ENCODE peak calls at places on chromosomes 5 and 9, in eight cellular contexts. One of them, this sample, is unnamed.

GRCh38 chr9:111798786-111799185 is 4.0 kb upstream of the SHOC1 start:
- DNase-seq in HCT116: no peak
- DNase-seq in iPS DF 6.9: no peak
- DNase-seq in tibial artery: no peak
- DNase-seq in cardiac muscle cell: peak; percentile 25
- DNase-seq in suprapubic skin: no peak
- DNase-seq in trophoblast cell: no peak
- DNase-seq in upper lobe of left lung: no peak
- DNase-seq in this sample: no peak

GRCh38 chr5:104512063-104512798 is 949.6 kb upstream of the NUDT12 start:
- DNase-seq in HCT116: no peak
- DNase-seq in iPS DF 6.9: no peak
- DNase-seq in tibial artery: no peak
- DNase-seq in cardiac muscle cell: peak; percentile 9
- DNase-seq in suprapubic skin: no peak
- DNase-seq in trophoblast cell: no peak
- DNase-seq in upper lobe of left lung: no peak
- DNase-seq in this sample: no peak

GRCh38 chr9:123102380-123103113 is 69.1 kb downstream of the GPR21 start:
- DNase-seq in HCT116: no peak
- DNase-seq in iPS DF 6.9: no peak
- DNase-seq in tibial artery: no peak
- DNase-seq in cardiac muscle cell: no peak
- DNase-seq in suprapubic skin: no peak
- DNase-seq in trophoblast cell: no peak
- DNase-seq in upper lobe of left lung: no peak
- DNase-seq in this sample: no peak

GRCh38 chr5:119708076-119708790 is 78.9 kb downstream of the FAM170A start:
- DNase-seq in HCT116: no peak
- DNase-seq in iPS DF 6.9: no peak
- DNase-seq in tibial artery: no peak
- DNase-seq in cardiac muscle cell: no peak
- DNase-seq in suprapubic skin: no peak
- DNase-seq in trophoblast cell: no peak
- DNase-seq in upper lobe of left lung: no peak
- DNase-seq in this sample: no peak

GRCh38 chr5:16550316-16550952 is 66.4 kb downstream of the RETREG1 start:
- DNase-seq in HCT116: peak; percentile 56
- DNase-seq in iPS DF 6.9: peak; percentile 48
- DNase-seq in tibial artery: no peak
- DNase-seq in cardiac muscle cell: peak; percentile 56
- DNase-seq in suprapubic skin: no peak
- DNase-seq in trophoblast cell: peak; percentile 58
- DNase-seq in upper lobe of left lung: peak; percentile 42
- DNase-seq in this sample: peak; percentile 40

GRCh38 chr5:35990524-35990923 is 666 bp downstream of the UGT3A1 start:
- DNase-seq in HCT116: no peak
- DNase-seq in iPS DF 6.9: peak; percentile 0
- DNase-seq in tibial artery: no peak
- DNase-seq in cardiac muscle cell: no peak
- DNase-seq in suprapubic skin: no peak
- DNase-seq in trophoblast cell: no peak
- DNase-seq in upper lobe of left lung: no peak
- DNase-seq in this sample: no peak

GRCh38 chr5:155699385-155699784 is 627.6 kb upstream of the SGCD start:
- DNase-seq in HCT116: no peak
- DNase-seq in iPS DF 6.9: peak; percentile 2
- DNase-seq in tibial artery: no peak
- DNase-seq in cardiac muscle cell: no peak
- DNase-seq in suprapubic skin: no peak
- DNase-seq in trophoblast cell: no peak
- DNase-seq in upper lobe of left lung: no peak
- DNase-seq in this sample: peak; percentile 15

GRCh38 chr9:134442087-134442470 is 115.8 kb downstream of the RXRA start:
- DNase-seq in HCT116: no peak
- DNase-seq in iPS DF 6.9: no peak
- DNase-seq in tibial artery: no peak
- DNase-seq in cardiac muscle cell: peak; percentile 45
- DNase-seq in suprapubic skin: no peak
- DNase-seq in trophoblast cell: no peak
- DNase-seq in upper lobe of left lung: no peak
- DNase-seq in this sample: no peak

GRCh38 chr5:1175801-1176472 is 25.5 kb upstream of the SLC6A19 start:
- DNase-seq in HCT116: no peak
- DNase-seq in iPS DF 6.9: no peak
- DNase-seq in tibial artery: no peak
- DNase-seq in cardiac muscle cell: no peak
- DNase-seq in suprapubic skin: no peak
- DNase-seq in trophoblast cell: no peak
- DNase-seq in upper lobe of left lung: no peak
- DNase-seq in this sample: peak; percentile 12

GRCh38 chr9:135221951-135222631 is 134.6 kb downstream of the OLFM1 start:
- DNase-seq in HCT116: no peak
- DNase-seq in iPS DF 6.9: no peak
- DNase-seq in tibial artery: no peak
- DNase-seq in cardiac muscle cell: no peak
- DNase-seq in suprapubic skin: no peak
- DNase-seq in trophoblast cell: no peak
- DNase-seq in upper lobe of left lung: no peak
- DNase-seq in this sample: no peak

GRCh38 chr9:99393993-99394392 is 171.9 kb downstream of the SEC61B start:
- DNase-seq in HCT116: no peak
- DNase-seq in iPS DF 6.9: no peak
- DNase-seq in tibial artery: no peak
- DNase-seq in cardiac muscle cell: no peak
- DNase-seq in suprapubic skin: no peak
- DNase-seq in trophoblast cell: no peak
- DNase-seq in upper lobe of left lung: no peak
- DNase-seq in this sample: no peak

GRCh38 chr5:105952875-105953274 is 1717.9 kb downstream of the EFNA5 start:
- DNase-seq in HCT116: no peak
- DNase-seq in iPS DF 6.9: no peak
- DNase-seq in tibial artery: no peak
- DNase-seq in cardiac muscle cell: peak; percentile 49
- DNase-seq in suprapubic skin: no peak
- DNase-seq in trophoblast cell: no peak
- DNase-seq in upper lobe of left lung: no peak
- DNase-seq in this sample: no peak

GRCh38 chr9:3292311-3292710 is 233.5 kb downstream of the RFX3 start:
- DNase-seq in HCT116: no peak
- DNase-seq in iPS DF 6.9: no peak
- DNase-seq in tibial artery: no peak
- DNase-seq in cardiac muscle cell: no peak
- DNase-seq in suprapubic skin: no peak
- DNase-seq in trophoblast cell: no peak
- DNase-seq in upper lobe of left lung: no peak
- DNase-seq in this sample: no peak

GRCh38 chr9:82057805-82058204 is 69.2 kb downstream of the SPATA31D1 start:
- DNase-seq in HCT116: no peak
- DNase-seq in iPS DF 6.9: no peak
- DNase-seq in tibial artery: no peak
- DNase-seq in cardiac muscle cell: no peak
- DNase-seq in suprapubic skin: no peak
- DNase-seq in trophoblast cell: no peak
- DNase-seq in upper lobe of left lung: no peak
- DNase-seq in this sample: no peak

GRCh38 chr5:68562308-68562707 is 346.8 kb downstream of the PIK3R1 start:
- DNase-seq in HCT116: no peak
- DNase-seq in iPS DF 6.9: no peak
- DNase-seq in tibial artery: no peak
- DNase-seq in cardiac muscle cell: peak; percentile 98
- DNase-seq in suprapubic skin: no peak
- DNase-seq in trophoblast cell: no peak
- DNase-seq in upper lobe of left lung: peak; percentile 28
- DNase-seq in this sample: peak; percentile 48

GRCh38 chr5:133635051-133635450 is 22.7 kb upstream of the FSTL4 start:
- DNase-seq in HCT116: no peak
- DNase-seq in iPS DF 6.9: peak; percentile 2
- DNase-seq in tibial artery: no peak
- DNase-seq in cardiac muscle cell: peak; percentile 10
- DNase-seq in suprapubic skin: no peak
- DNase-seq in trophoblast cell: no peak
- DNase-seq in upper lobe of left lung: no peak
- DNase-seq in this sample: no peak

GRCh38 chr5:58265531-58265930 is 194.4 kb downstream of the PLK2 start:
- DNase-seq in HCT116: no peak
- DNase-seq in iPS DF 6.9: no peak
- DNase-seq in tibial artery: no peak
- DNase-seq in cardiac muscle cell: no peak
- DNase-seq in suprapubic skin: no peak
- DNase-seq in trophoblast cell: no peak
- DNase-seq in upper lobe of left lung: no peak
- DNase-seq in this sample: no peak

DNA sequence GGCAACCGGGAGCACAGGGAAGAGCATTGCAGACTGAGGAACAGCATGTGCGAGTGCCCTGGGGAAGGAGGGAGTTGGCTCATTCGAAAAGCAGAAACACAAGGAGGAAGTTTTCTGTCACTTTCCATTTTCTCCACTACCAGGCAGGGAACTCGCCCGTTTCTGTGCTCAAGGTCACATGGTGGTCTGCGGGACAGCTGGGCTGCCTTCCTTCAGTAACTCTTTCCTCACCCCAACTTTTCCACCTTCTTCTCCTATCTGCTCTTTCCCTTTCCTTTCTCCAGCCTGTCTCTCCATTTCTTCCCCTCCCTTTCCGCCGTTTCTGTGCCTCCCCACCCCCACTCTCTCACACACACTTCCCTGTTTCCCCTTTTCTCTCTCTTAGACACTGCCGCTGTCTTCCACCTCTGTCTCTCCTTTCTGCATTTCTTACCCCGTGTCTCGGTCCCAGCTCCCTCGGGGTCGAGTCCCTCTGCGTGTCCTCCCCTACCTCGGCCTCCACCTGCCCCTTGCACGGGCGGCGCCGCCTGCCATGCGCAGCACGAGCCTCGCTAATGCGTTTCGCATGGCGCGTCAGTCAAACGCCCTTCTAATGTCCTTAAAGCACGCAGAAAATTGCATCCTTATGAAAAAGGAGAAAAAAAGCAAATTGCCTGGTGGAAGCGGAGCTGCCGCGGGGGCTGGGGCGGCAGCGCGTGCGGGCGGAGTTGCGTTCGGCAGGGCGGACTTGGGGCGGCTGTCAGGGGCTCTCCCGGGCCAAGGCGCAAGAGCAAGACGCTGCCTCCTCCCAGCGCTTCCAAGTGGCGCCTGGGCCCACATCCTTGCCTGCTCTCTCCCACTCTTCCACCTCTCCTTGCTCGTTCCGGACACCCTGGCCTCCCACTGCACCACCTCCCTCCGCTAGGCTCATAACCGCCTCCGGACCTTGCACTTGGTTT is 9.5 kb downstream of the BARX1 start:
- DNase-seq in HCT116: no peak
- DNase-seq in iPS DF 6.9: no peak
- DNase-seq in tibial artery: no peak
- DNase-seq in cardiac muscle cell: no peak
- DNase-seq in suprapubic skin: no peak
- DNase-seq in trophoblast cell: no peak
- DNase-seq in upper lobe of left lung: no peak
- DNase-seq in this sample: no peak
- H3K27me3 ChIP-seq in HCT116: peaks cover 8% of the 10 kb centered on the region
- H3K27me3 ChIP-seq in iPS DF 6.9: peaks cover 82% of the 10 kb centered on the region
- H3K27me3 ChIP-seq in tibial artery: peaks cover 89% of the 10 kb centered on the region
- H3K27me3 ChIP-seq in cardiac muscle cell: peaks cover 100% of the 10 kb centered on the region
- H3K27me3 ChIP-seq in suprapubic skin: peaks cover 100% of the 10 kb centered on the region
- H3K27me3 ChIP-seq in trophoblast cell: peaks cover 83% of the 10 kb centered on the region
- H3K27me3 ChIP-seq in upper lobe of left lung: peaks cover 2% of the 10 kb centered on the region
- H3K27me3 ChIP-seq in this sample: no peaks in the 10 kb centered on the region

GRCh38 chr9:136538599-136539426 is 7.0 kb downstream of the NOTCH1 start:
- DNase-seq in HCT116: no peak
- DNase-seq in iPS DF 6.9: no peak
- DNase-seq in tibial artery: peak; percentile 48
- DNase-seq in cardiac muscle cell: peak; percentile 21
- DNase-seq in suprapubic skin: no peak
- DNase-seq in trophoblast cell: no peak
- DNase-seq in upper lobe of left lung: peak; percentile 68
- DNase-seq in this sample: no peak
- H3K4me3 ChIP-seq in HCT116: no peak overlapping the region
- H3K4me3 ChIP-seq in iPS DF 6.9: no peak overlapping the region
- H3K4me3 ChIP-seq in tibial artery: no peak overlapping the region
- H3K4me3 ChIP-seq in cardiac muscle cell: no peak overlapping the region
- H3K4me3 ChIP-seq in suprapubic skin: peak overlapping the region; percentile 1
- H3K4me3 ChIP-seq in trophoblast cell: no peak overlapping the region
- H3K4me3 ChIP-seq in upper lobe of left lung: peak overlapping the region; percentile 28
- H3K4me3 ChIP-seq in this sample: no peak overlapping the region

GRCh38 chr5:121668635-121669034 is 183.0 kb upstream of the FTMT start:
- DNase-seq in HCT116: peak; percentile 7
- DNase-seq in iPS DF 6.9: no peak
- DNase-seq in tibial artery: no peak
- DNase-seq in cardiac muscle cell: peak; percentile 1
- DNase-seq in suprapubic skin: no peak
- DNase-seq in trophoblast cell: no peak
- DNase-seq in upper lobe of left lung: no peak
- DNase-seq in this sample: no peak

GRCh38 chr5:121671624-121672023 is 180.1 kb upstream of the FTMT start:
- DNase-seq in HCT116: no peak
- DNase-seq in iPS DF 6.9: no peak
- DNase-seq in tibial artery: no peak
- DNase-seq in cardiac muscle cell: no peak
- DNase-seq in suprapubic skin: no peak
- DNase-seq in trophoblast cell: no peak
- DNase-seq in upper lobe of left lung: no peak
- DNase-seq in this sample: no peak

DNA sequence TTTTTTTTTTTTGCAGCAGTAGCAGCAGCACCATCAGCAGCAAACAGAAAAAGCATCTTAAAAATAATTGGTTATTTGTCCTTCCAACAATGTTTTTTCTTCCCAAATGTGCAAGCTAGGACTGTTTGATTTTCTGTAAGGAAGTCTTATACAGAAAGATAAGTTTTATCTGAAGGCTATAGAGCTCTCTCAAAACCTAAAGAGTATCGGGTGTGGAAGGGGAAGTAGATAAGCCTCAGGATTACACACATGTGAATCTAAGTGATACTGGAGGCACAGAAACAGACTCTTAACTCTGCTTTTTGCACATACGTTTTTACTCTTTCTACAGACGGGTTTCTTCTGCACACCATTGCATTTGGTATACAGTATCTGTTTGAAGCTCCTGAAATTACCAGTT is 184.4 kb upstream of the FTMT start:
- DNase-seq in HCT116: no peak
- DNase-seq in iPS DF 6.9: no peak
- DNase-seq in tibial artery: no peak
- DNase-seq in cardiac muscle cell: no peak
- DNase-seq in suprapubic skin: no peak
- DNase-seq in trophoblast cell: no peak
- DNase-seq in upper lobe of left lung: no peak
- DNase-seq in this sample: no peak
- H3K36me3 ChIP-seq in HCT116: no peaks in the 10 kb centered on the region
- H3K36me3 ChIP-seq in iPS DF 6.9: no peaks in the 10 kb centered on the region
- H3K36me3 ChIP-seq in tibial artery: no peaks in the 10 kb centered on the region
- H3K36me3 ChIP-seq in cardiac muscle cell: no peaks in the 10 kb centered on the region
- H3K36me3 ChIP-seq in suprapubic skin: no peaks in the 10 kb centered on the region
- H3K36me3 ChIP-seq in trophoblast cell: no peaks in the 10 kb centered on the region
- H3K36me3 ChIP-seq in upper lobe of left lung: no peaks in the 10 kb centered on the region
- H3K36me3 ChIP-seq in this sample: no peaks in the 10 kb centered on the region

DNA sequence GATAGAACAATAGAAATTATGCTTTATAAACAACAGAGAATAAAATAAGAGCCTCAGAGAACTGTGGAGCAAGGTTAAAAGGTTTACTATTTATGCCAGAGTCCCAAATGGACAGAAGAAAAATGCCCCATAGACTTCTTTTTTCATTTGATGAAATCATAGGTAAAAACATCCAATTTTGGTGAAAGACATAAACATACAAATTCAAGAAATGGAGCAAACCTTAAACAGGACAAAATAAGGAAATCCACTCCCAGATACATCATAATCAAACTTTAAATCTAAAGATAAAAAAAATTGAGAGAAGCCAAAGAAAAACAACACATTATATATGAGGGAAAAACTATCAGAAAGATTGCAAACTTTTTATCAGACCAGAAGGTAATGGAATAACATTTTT is 182.8 kb downstream of the GADD45G start:
- DNase-seq in HCT116: no peak
- DNase-seq in iPS DF 6.9: no peak
- DNase-seq in tibial artery: no peak
- DNase-seq in cardiac muscle cell: no peak
- DNase-seq in suprapubic skin: no peak
- DNase-seq in trophoblast cell: no peak
- DNase-seq in upper lobe of left lung: no peak
- DNase-seq in this sample: no peak
- H3K27me3 ChIP-seq in HCT116: peaks cover 22% of the 10 kb centered on the region
- H3K27me3 ChIP-seq in iPS DF 6.9: no peaks in the 10 kb centered on the region
- H3K27me3 ChIP-seq in tibial artery: no peaks in the 10 kb centered on the region
- H3K27me3 ChIP-seq in cardiac muscle cell: no peaks in the 10 kb centered on the region
- H3K27me3 ChIP-seq in suprapubic skin: no peaks in the 10 kb centered on the region
- H3K27me3 ChIP-seq in trophoblast cell: no peaks in the 10 kb centered on the region
- H3K27me3 ChIP-seq in upper lobe of left lung: no peaks in the 10 kb centered on the region
- H3K27me3 ChIP-seq in this sample: no peaks in the 10 kb centered on the region